ENCODE peak calls at places on chromosomes 16 and 17, in four cellular contexts. Y, T, O and H are unnamed samples.

GRCh38 chr16:85834741-85835140 is 35.2 kb downstream of the COX4I1 start:
- DNase-seq in O (no peak), T (no peak), Y (no peak), H (no peak)

GRCh38 chr16:73183678-73184092 is 135.8 kb upstream of the ZFHX3 start:
- DNase-seq in O (no peak), Y (no peak), T (no peak), H (peak; percentile 71)

GRCh38 chr17:81869221-81870154 is 1.6 kb downstream of the ARHGDIA start:
- DNase-seq in T (peak; percentile 76), O (peak; percentile 48), Y (peak; percentile 33), H (peak; percentile 78)

GRCh38 chr17:66562119-66562518 is 259.7 kb downstream of the PRKCA start:
- DNase-seq in O (no peak), T (no peak), Y (no peak), H (no peak)

GRCh38 chr17:6913608-6914443 is 82.0 kb upstream of the ALOX12 start:
- DNase-seq in Y (peak; percentile 68), O (peak; percentile 20), T (peak; percentile 77), H (peak; percentile 74)

GRCh38 chr16:49932449-49932848 is 76.5 kb upstream of the ZNF423 start:
- DNase-seq in O (no peak), T (no peak), Y (no peak), H (no peak)

GRCh38 chr16:69055003-69055402 is 50.5 kb upstream of the HAS3 start:
- DNase-seq in T (no peak), Y (no peak), O (no peak), H (no peak)

GRCh38 chr16:89167425-89167941 is 4.1 kb upstream of the CDH15 start:
- DNase-seq in Y (peak; percentile 90), T (peak; percentile 90), O (peak; percentile 68), H (peak; percentile 97)

GRCh38 chr17:32746698-32747097 is 130.2 kb downstream of the MYO1D start:
- DNase-seq in O (no peak), Y (no peak), T (no peak), H (no peak)

GRCh38 chr17:67076290-67076689 is 31.9 kb downstream of the CACNG1 start:
- DNase-seq in T (no peak), O (peak; percentile 36), Y (no peak), H (no peak)

GRCh38 chr16:3980311-3981111 is 100.0 kb upstream of the CREBBP start:
- DNase-seq in T (no peak), O (no peak), Y (no peak), H (no peak)

GRCh38 chr16:12067714-12068401 is 91.3 kb downstream of the SNX29 start:
- DNase-seq in T (peak; percentile 64), Y (peak; percentile 72), O (peak; percentile 38), H (peak; percentile 58)

GRCh38 chr17:63694229-63694973 is 5.5 kb downstream of the LIMD2 start:
- DNase-seq in T (peak; percentile 96), O (no peak), Y (no peak), H (peak; percentile 35)

GRCh38 chr17:73393962-73394361 is 82.2 kb upstream of the CDC42EP4 start:
- DNase-seq in T (no peak), O (no peak), Y (no peak), H (peak; percentile 80)

GRCh38 chr17:78962345-78962983 is 17.3 kb downstream of the LGALS3BP start:
- DNase-seq in Y (peak; percentile 38), O (no peak), T (no peak), H (no peak)

GRCh38 chr16:140175-140857 is 1.8 kb upstream of the NPRL3 start:
- DNase-seq in T (no peak), O (no peak), Y (no peak), H (no peak)
- TF ChIP-seq CTCF in T (no peak), O (no peak), Y (no peak), H (no peak)

GRCh38 chr17:48314716-48315115 is 115.3 kb downstream of the SKAP1 start:
- DNase-seq in T (no peak), Y (no peak), O (no peak), H (no peak)
- H3K27me3 ChIP-seq in T (no peaks in the 10 kb centered on the region), Y (peaks cover 84% of the 10 kb centered on the region), O (no peaks in the 10 kb centered on the region), H (peaks cover 64% of the 10 kb centered on the region)

DNA sequence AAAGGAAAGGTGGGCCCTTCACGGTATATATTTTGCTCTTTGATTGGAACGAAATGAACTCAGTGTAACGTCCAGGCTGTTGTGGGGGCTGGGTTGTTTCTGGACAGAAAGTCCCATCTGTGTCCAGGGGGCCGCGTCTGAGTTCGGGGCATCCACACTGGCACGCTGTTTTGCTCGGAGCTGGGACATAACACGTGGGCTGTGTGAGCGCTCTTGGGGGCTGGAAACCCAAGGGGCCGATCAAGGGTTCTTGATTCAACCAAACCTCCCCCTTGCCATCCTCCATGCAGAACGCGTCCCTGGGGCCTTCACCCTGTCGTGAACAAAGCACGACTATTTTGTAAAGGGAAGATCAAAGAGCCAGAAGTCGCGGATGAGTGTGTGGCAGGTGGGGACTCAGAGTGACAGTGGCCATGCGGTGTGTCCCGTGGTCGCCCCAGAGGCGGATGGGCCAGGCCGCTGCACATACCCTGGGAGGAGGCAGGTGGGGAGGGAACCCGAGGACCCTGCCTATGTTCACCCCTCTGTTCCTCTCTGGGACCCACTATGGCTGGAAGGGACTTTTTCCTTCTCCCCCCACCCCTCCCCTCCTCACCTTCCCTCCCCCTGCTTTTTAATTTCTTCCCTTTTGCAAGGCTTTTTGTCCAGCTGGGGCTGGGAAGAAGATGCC is 387.2 kb downstream of the SEC14L1 start:
- DNase-seq in Y (peak; percentile 11), T (peak; percentile 66), O (no peak), H (no peak)
- H3K4me3 ChIP-seq in Y (peak overlapping the region; percentile 32), T (peak overlapping the region; percentile 62), O (no peak overlapping the region), H (peak overlapping the region; percentile 62)

GRCh38 chr16:990516-991291 is 9.1 kb downstream of the SOX8 start:
- DNase-seq in Y (no peak), O (no peak), T (no peak), H (no peak)
- TF ChIP-seq CTCF in Y (no peak), O (no peak), T (no peak), H (no peak)